ENCODE peak calls at places on chromosomes 13 and 19, in eight cellular contexts. K is HepG2; W is COLO829; M is retina; O is stimulated activated CD4-positive, alpha-beta T cell treated with anti-CD3 and anti-CD28 coated beads, Interleukin-2, amount 100 ng/mL, for 48 hours; Z is naive thymus-derived CD8-positive, alpha-beta T cell; D is osteocyte; I is astrocyte of the spinal cord. X is an unnamed sample.

GRCh38 chr13:39105110-39105509 is 66.9 kb downstream of the NHLRC3 start:
- DNase-seq in W (no peak), Z (no peak), I (peak), D (no peak), O (no peak), K (no peak), M (no peak), X (no peak)

GRCh38 chr13:50908371-50908770 is 1.2 kb upstream of the RNASEH2B start:
- DNase-seq in I (no peak), K (no peak), O (no peak), Z (no peak), D (no peak), W (no peak), M (no peak), X (no peak)

GRCh38 chr19:34173145-34173956 is 1.0 kb downstream of the LSM14A start:
- DNase-seq in K (peak), W (peak), I (no peak), O (no peak), M (peak), D (peak), Z (no peak), X (peak)

GRCh38 chr13:41825691-41826090 is 135.2 kb downstream of the VWA8 start:
- DNase-seq in I (peak), D (no peak), M (no peak), K (no peak), Z (no peak), O (no peak), W (no peak), X (no peak)

GRCh38 chr13:114282143-114282685 is 813 bp downstream of the UPF3A start:
- DNase-seq in I (peak), D (peak), K (peak), W (peak), M (peak), Z (peak), O (no peak), X (peak)

GRCh38 chr13:45119469-45119989 is 781 bp upstream of the GTF2F2 start:
- DNase-seq in I (peak), D (no peak), M (no peak), Z (peak), W (no peak), O (peak), K (no peak), X (no peak)

GRCh38 chr13:111396457-111396856 is 76.0 kb downstream of the TEX29 start:
- DNase-seq in I (no peak), M (no peak), O (no peak), K (no peak), Z (no peak), W (no peak), D (peak), X (no peak)

GRCh38 chr13:20702945-20703784 is at the start of gene IL17D:
- DNase-seq in W (no peak), M (peak), K (no peak), D (no peak), I (peak), Z (peak), O (no peak), X (no peak)

GRCh38 chr19:42528354-42529247 is at the start of gene CEACAM1:
- DNase-seq in O (peak), K (peak), W (peak), M (no peak), D (no peak), I (no peak), Z (peak), X (no peak)

GRCh38 chr13:83333614-83334388 is 548.5 kb downstream of the SLITRK1 start:
- DNase-seq in K (no peak), D (no peak), O (no peak), Z (no peak), I (no peak), W (no peak), M (no peak), X (no peak)

GRCh38 chr19:32748497-32748896 is 28.9 kb downstream of the TDRD12 start:
- DNase-seq in K (peak), M (no peak), W (no peak), O (no peak), Z (no peak), D (no peak), I (no peak), X (no peak)